ENCODE peak calls at places on chromosomes 7 and 10, in seven cellular contexts. V, C, R, O, Q, M and X are unnamed samples.

GRCh38 chr7:27235387-27236052 is 7.1 kb upstream of the EVX1 start:
- DNase-seq in V (no peak), C (no peak), R (peak; percentile 74), O (no peak), Q (peak; percentile 53), M (peak; percentile 20), X (no peak)

GRCh38 chr7:98771519-98772241 is 98.1 kb downstream of the TMEM130 start:
- DNase-seq in V (no peak), C (no peak), R (no peak), O (peak; percentile 78), Q (peak; percentile 34), M (peak; percentile 86), X (no peak)

GRCh38 chr10:9762966-9763656 is 1254.6 kb upstream of the CELF2 start:
- DNase-seq in V (no peak), C (no peak), R (no peak), O (peak; percentile 82), Q (no peak), M (peak; percentile 5), X (no peak)

GRCh38 chr7:107966701-107967100 is 36.3 kb downstream of the LAMB1 start:
- DNase-seq in V (no peak), C (no peak), R (no peak), O (peak; percentile 85), Q (no peak), M (no peak), X (no peak)

GRCh38 chr10:124224331-124225028 is 131.1 kb upstream of the CHST15 start:
- DNase-seq in V (no peak), C (no peak), R (no peak), O (no peak), Q (no peak), M (no peak), X (no peak)

GRCh38 chr7:149150981-149151380 is 3.7 kb downstream of the ZNF398 start:
- DNase-seq in V (no peak), C (no peak), R (no peak), O (no peak), Q (no peak), M (no peak), X (no peak)

GRCh38 chr7:74084722-74085578 is 1.3 kb downstream of the LIMK1 start:
- DNase-seq in V (no peak), C (no peak), R (no peak), O (no peak), Q (no peak), M (no peak), X (no peak)

GRCh38 chr7:85840532-85840931 is 653.7 kb upstream of the SEMA3D start:
- DNase-seq in V (no peak), C (no peak), R (no peak), O (peak; percentile 13), Q (no peak), M (no peak), X (no peak)

GRCh38 chr10:52172581-52172980 is 141.5 kb upstream of the DKK1 start:
- DNase-seq in V (no peak), C (no peak), R (no peak), O (peak; percentile 7), Q (no peak), M (no peak), X (no peak)

GRCh38 chr10:32112055-32112454 is 55.8 kb upstream of the KIF5B start:
- DNase-seq in V (no peak), C (no peak), R (no peak), O (peak; percentile 64), Q (peak; percentile 25), M (no peak), X (no peak)

GRCh38 chr7:31204066-31204465 is 136.5 kb downstream of the NEUROD6 start:
- DNase-seq in V (no peak), C (no peak), R (no peak), O (no peak), Q (no peak), M (no peak), X (no peak)

GRCh38 chr10:58477122-58477521 is 35.5 kb upstream of the BICC1 start:
- DNase-seq in V (no peak), C (no peak), R (no peak), O (peak; percentile 51), Q (no peak), M (no peak), X (no peak)

GRCh38 chr7:40471891-40472290 is 337.1 kb downstream of the SUGCT start:
- DNase-seq in V (no peak), C (no peak), R (no peak), O (no peak), Q (no peak), M (no peak), X (no peak)

GRCh38 chr10:129642427-129642826 is 175.4 kb downstream of the MGMT start:
- DNase-seq in V (no peak), C (no peak), R (no peak), O (no peak), Q (no peak), M (peak; percentile 28), X (no peak)

GRCh38 chr10:29862926-29863614 is 196.3 kb downstream of the JCAD start:
- DNase-seq in V (no peak), C (no peak), R (no peak), O (peak; percentile 80), Q (no peak), M (no peak), X (no peak)